ENCODE peak calls at places on chromosomes 6 and 20, in five cellular contexts. One of them, this sample, is unnamed. For H3K27me3, the result is how much of the 10 kb centered on the place peaks cover.

GRCh38 chr20:17673082-17673481 is 9.0 kb downstream of the RRBP1 start:
- DNase-seq in neural progenitor cell: no peak
- DNase-seq in MM.1S: no peak
- DNase-seq in K562: no peak
- DNase-seq in PC-3: no peak
- DNase-seq in this sample: no peak

GRCh38 chr20:11118802-11119380 is 445.1 kb upstream of the JAG1 start:
- DNase-seq in neural progenitor cell: no peak
- DNase-seq in MM.1S: no peak
- DNase-seq in PC-3: peak
- DNase-seq in K562: no peak
- DNase-seq in this sample: no peak

GRCh38 chr6:31652925-31653724 is 664 bp upstream of the BAG6 start:
- DNase-seq in K562: peak
- DNase-seq in PC-3: no peak
- DNase-seq in neural progenitor cell: peak
- DNase-seq in MM.1S: peak
- DNase-seq in this sample: peak

GRCh38 chr20:37238426-37238825 is 23.2 kb downstream of the GHRH start:
- DNase-seq in PC-3: no peak
- DNase-seq in neural progenitor cell: no peak
- DNase-seq in K562: no peak
- DNase-seq in MM.1S: no peak
- DNase-seq in this sample: no peak

GRCh38 chr6:39855356-39855995 is 63.3 kb downstream of the DAAM2 start:
- DNase-seq in PC-3: no peak
- DNase-seq in neural progenitor cell: no peak
- DNase-seq in MM.1S: no peak
- DNase-seq in K562: no peak
- DNase-seq in this sample: peak

GRCh38 chr6:8969747-8970146 is 534.4 kb upstream of the SLC35B3 start:
- DNase-seq in MM.1S: no peak
- DNase-seq in neural progenitor cell: no peak
- DNase-seq in PC-3: no peak
- DNase-seq in K562: no peak
- DNase-seq in this sample: no peak

GRCh38 chr6:109793793-109794192 is 102.7 kb downstream of the FIG4 start:
- DNase-seq in PC-3: peak
- DNase-seq in neural progenitor cell: no peak
- DNase-seq in K562: peak
- DNase-seq in MM.1S: no peak
- DNase-seq in this sample: peak

GRCh38 chr20:21027569-21027968 is 78.6 kb downstream of the LINC00237 start:
- DNase-seq in PC-3: peak
- DNase-seq in neural progenitor cell: peak
- DNase-seq in MM.1S: no peak
- DNase-seq in K562: no peak
- DNase-seq in this sample: no peak

GRCh38 chr6:63371087-63371486 is 51.3 kb upstream of the LGSN start:
- DNase-seq in PC-3: no peak
- DNase-seq in MM.1S: no peak
- DNase-seq in K562: no peak
- DNase-seq in neural progenitor cell: no peak
- DNase-seq in this sample: no peak

GRCh38 chr6:49911252-49911651 is 44.9 kb upstream of the CRISP1 start:
- DNase-seq in K562: no peak
- DNase-seq in PC-3: no peak
- DNase-seq in MM.1S: no peak
- DNase-seq in neural progenitor cell: no peak
- DNase-seq in this sample: no peak

GRCh38 chr6:48069280-48069679 is 41.7 kb downstream of the PTCHD4 start:
- DNase-seq in MM.1S: no peak
- DNase-seq in K562: no peak
- DNase-seq in neural progenitor cell: peak
- DNase-seq in PC-3: no peak
- DNase-seq in this sample: no peak

GRCh38 chr6:38483526-38483925 is 156.2 kb downstream of the BTBD9 start:
- DNase-seq in neural progenitor cell: no peak
- DNase-seq in PC-3: no peak
- DNase-seq in K562: no peak
- DNase-seq in MM.1S: no peak
- DNase-seq in this sample: no peak

GRCh38 chr6:76866091-76866490 is 597.2 kb downstream of the HTR1B start:
- DNase-seq in K562: no peak
- DNase-seq in MM.1S: no peak
- DNase-seq in PC-3: peak
- DNase-seq in neural progenitor cell: no peak
- DNase-seq in this sample: no peak

GRCh38 chr6:154257074-154257473 is 99.5 kb downstream of the IPCEF1 start:
- DNase-seq in MM.1S: no peak
- DNase-seq in PC-3: no peak
- DNase-seq in K562: no peak
- DNase-seq in neural progenitor cell: no peak
- DNase-seq in this sample: no peak

GRCh38 chr20:2164421-2164820 is 62.8 kb downstream of the STK35 start:
- DNase-seq in MM.1S: no peak
- DNase-seq in K562: no peak
- DNase-seq in PC-3: no peak
- DNase-seq in neural progenitor cell: no peak
- DNase-seq in this sample: no peak

GRCh38 chr6:90397929-90398674 is 101.5 kb upstream of the BACH2 start:
- DNase-seq in PC-3: peak
- DNase-seq in neural progenitor cell: no peak
- DNase-seq in K562: no peak
- DNase-seq in MM.1S: peak
- DNase-seq in this sample: peak

GRCh38 chr6:3249821-3250220 is 8.9 kb upstream of the PSMG4 start:
- DNase-seq in PC-3: no peak
- DNase-seq in neural progenitor cell: no peak
- DNase-seq in MM.1S: no peak
- DNase-seq in K562: no peak
- DNase-seq in this sample: no peak

GRCh38 chr6:43737272-43738081 is 32.5 kb upstream of the VEGFA start:
- DNase-seq in MM.1S: no peak
- DNase-seq in K562: no peak
- DNase-seq in PC-3: no peak
- DNase-seq in neural progenitor cell: peak
- DNase-seq in this sample: no peak

GRCh38 chr6:85403331-85404015 is 46.4 kb upstream of the NT5E start:
- DNase-seq in neural progenitor cell: no peak
- DNase-seq in K562: no peak
- DNase-seq in PC-3: peak
- DNase-seq in MM.1S: peak
- DNase-seq in this sample: peak

GRCh38 chr6:63188828-63189227 is 22.4 kb upstream of the FKBP1C start:
- DNase-seq in neural progenitor cell: no peak
- DNase-seq in PC-3: no peak
- DNase-seq in MM.1S: no peak
- DNase-seq in K562: no peak
- DNase-seq in this sample: no peak

GRCh38 chr6:144064831-144065668 is 30.3 kb downstream of the SF3B5 start:
- DNase-seq in PC-3: no peak
- DNase-seq in K562: no peak
- DNase-seq in MM.1S: no peak
- DNase-seq in neural progenitor cell: peak
- DNase-seq in this sample: peak

GRCh38 chr20:43920797-43921196 is 6.1 kb downstream of the TOX2 start:
- DNase-seq in MM.1S: no peak
- DNase-seq in neural progenitor cell: no peak
- DNase-seq in K562: no peak
- DNase-seq in PC-3: peak
- DNase-seq in this sample: no peak

GRCh38 chr6:118963003-118963402 is 28.0 kb upstream of the MCM9 start:
- DNase-seq in PC-3: peak
- DNase-seq in K562: no peak
- DNase-seq in neural progenitor cell: no peak
- DNase-seq in MM.1S: peak
- DNase-seq in this sample: peak

GRCh38 chr20:62179162-62179504 is 3.7 kb upstream of the MTG2 start:
- DNase-seq in K562: no peak
- DNase-seq in MM.1S: no peak
- DNase-seq in neural progenitor cell: no peak
- DNase-seq in PC-3: no peak
- DNase-seq in this sample: no peak

GRCh38 chr20:57907131-57908083 is 197.6 kb upstream of the PMEPA1 start:
- DNase-seq in MM.1S: no peak
- DNase-seq in K562: peak
- DNase-seq in neural progenitor cell: no peak
- DNase-seq in PC-3: no peak
- DNase-seq in this sample: peak

GRCh38 chr6:30600576-30600975 is 16.5 kb downstream of the PPP1R10 start:
- DNase-seq in MM.1S: no peak
- DNase-seq in K562: peak
- DNase-seq in PC-3: no peak
- DNase-seq in neural progenitor cell: no peak
- DNase-seq in this sample: no peak

GRCh38 chr20:21609221-21609620 is 95.4 kb upstream of the NKX2-2 start:
- DNase-seq in PC-3: peak
- DNase-seq in MM.1S: no peak
- DNase-seq in neural progenitor cell: no peak
- DNase-seq in K562: no peak
- DNase-seq in this sample: no peak

GRCh38 chr20:53660947-53661381 is 67.3 kb upstream of the ZNF217 start:
- DNase-seq in PC-3: no peak
- DNase-seq in K562: no peak
- DNase-seq in neural progenitor cell: no peak
- DNase-seq in MM.1S: peak
- DNase-seq in this sample: no peak

GRCh38 chr6:31870385-31870921 is 7.8 kb upstream of the NEU1 start:
- DNase-seq in neural progenitor cell: no peak
- DNase-seq in K562: peak
- DNase-seq in MM.1S: no peak
- DNase-seq in PC-3: no peak
- DNase-seq in this sample: no peak

GRCh38 chr6:119978274-119978889 is 628.8 kb upstream of the MAN1A1 start:
- DNase-seq in neural progenitor cell: peak
- DNase-seq in PC-3: peak
- DNase-seq in MM.1S: peak
- DNase-seq in K562: no peak
- DNase-seq in this sample: peak

DNA sequence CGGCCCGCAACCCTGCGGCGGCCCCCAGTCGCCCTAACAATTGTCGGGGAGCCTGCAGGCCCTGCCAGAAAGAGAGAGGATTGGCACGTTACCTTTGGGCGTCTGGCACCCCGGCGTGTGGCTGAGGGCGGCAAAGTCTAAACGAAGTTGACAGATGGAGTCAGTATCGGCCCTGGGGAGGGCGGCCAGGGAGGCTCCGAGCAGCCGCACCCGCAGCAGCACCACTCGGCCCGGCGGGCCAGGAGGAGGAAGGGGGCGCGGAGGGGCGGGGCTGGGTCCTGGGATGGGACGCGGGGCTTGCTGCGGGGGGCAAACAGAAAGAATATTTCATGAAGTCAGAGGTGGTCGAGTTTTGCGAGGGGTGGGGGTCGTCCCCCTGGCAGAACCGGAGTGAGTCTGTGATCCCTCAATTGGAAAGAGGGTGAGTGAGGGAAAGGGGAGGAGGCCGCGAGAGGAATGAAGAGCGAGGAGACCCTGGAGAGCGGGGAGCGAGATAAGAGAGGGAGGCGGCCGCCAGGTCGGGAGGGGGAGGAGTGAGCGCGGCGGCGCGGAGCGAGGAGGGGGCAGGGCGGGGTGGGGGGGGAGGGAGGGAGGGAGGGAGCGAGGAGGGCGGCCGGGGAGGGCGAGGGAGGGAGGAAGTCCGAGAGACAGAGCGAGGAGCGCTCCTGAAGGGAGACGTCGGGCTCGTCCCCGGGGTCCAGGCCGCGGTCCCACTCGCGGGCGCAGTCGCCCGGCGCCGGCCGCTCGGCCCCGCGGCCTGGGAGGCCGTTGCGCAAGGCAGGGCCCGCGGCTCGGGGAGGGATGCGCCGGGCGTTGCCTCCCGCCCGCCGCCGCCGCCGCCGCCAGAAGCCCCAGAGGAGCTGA is at the start of gene FOXF2:
- DNase-seq in MM.1S: no peak
- DNase-seq in PC-3: no peak
- DNase-seq in K562: peak
- DNase-seq in neural progenitor cell: peak
- DNase-seq in this sample: no peak
- TF ChIP-seq EZH2 in MM.1S: no peak
- TF ChIP-seq EZH2 in PC-3: peak
- TF ChIP-seq EZH2 in K562: no peak
- TF ChIP-seq EZH2 in neural progenitor cell: peak
- TF ChIP-seq EZH2 in this sample: no peak

GRCh38 chr20:63470410-63470809 is 2.0 kb downstream of the KCNQ2 start:
- DNase-seq in K562: no peak
- DNase-seq in neural progenitor cell: no peak
- DNase-seq in PC-3: no peak
- DNase-seq in MM.1S: no peak
- DNase-seq in this sample: no peak
- H3K27me3 ChIP-seq in K562: half or more
- H3K27me3 ChIP-seq in neural progenitor cell: under half
- H3K27me3 ChIP-seq in PC-3: half or more
- H3K27me3 ChIP-seq in MM.1S: half or more
- H3K27me3 ChIP-seq in this sample: under half

GRCh38 chr20:4443016-4443415 is 278.7 kb upstream of the PRND start:
- DNase-seq in MM.1S: no peak
- DNase-seq in neural progenitor cell: no peak
- DNase-seq in K562: no peak
- DNase-seq in PC-3: peak
- DNase-seq in this sample: no peak

GRCh38 chr20:4444404-4444803 is 277.3 kb upstream of the PRND start:
- DNase-seq in PC-3: peak
- DNase-seq in K562: no peak
- DNase-seq in neural progenitor cell: no peak
- DNase-seq in MM.1S: no peak
- DNase-seq in this sample: no peak

GRCh38 chr20:4439461-4439860 is 282.2 kb upstream of the PRND start:
- DNase-seq in neural progenitor cell: no peak
- DNase-seq in MM.1S: no peak
- DNase-seq in K562: no peak
- DNase-seq in PC-3: no peak
- DNase-seq in this sample: peak

GRCh38 chr20:4441191-4441590 is 280.5 kb upstream of the PRND start:
- DNase-seq in neural progenitor cell: no peak
- DNase-seq in PC-3: no peak
- DNase-seq in MM.1S: no peak
- DNase-seq in K562: no peak
- DNase-seq in this sample: no peak

DNA sequence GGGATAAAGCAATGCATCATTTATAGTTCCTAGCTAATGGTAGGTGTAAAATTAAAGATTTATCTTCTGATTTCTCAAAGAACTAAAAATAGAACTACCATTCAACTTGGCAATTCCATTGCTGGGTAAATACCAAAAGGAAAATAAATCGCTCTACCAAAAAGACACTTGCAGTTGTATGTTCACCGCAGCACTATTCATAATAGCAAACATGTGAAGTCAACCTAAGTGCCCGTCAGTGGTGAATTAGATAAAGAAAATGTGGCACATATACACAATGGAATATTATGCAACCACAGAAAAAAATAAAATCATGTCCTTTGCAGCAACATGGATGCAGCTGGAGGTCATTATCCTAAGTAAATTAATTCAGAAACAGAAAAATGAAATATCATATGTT is 279.8 kb upstream of the PRND start:
- DNase-seq in K562: no peak
- DNase-seq in PC-3: no peak
- DNase-seq in neural progenitor cell: no peak
- DNase-seq in MM.1S: no peak
- DNase-seq in this sample: no peak
- H2AFZ ChIP-seq in K562: no peak
- H2AFZ ChIP-seq in PC-3: no peak
- H2AFZ ChIP-seq in neural progenitor cell: no peak
- H2AFZ ChIP-seq in MM.1S: no peak
- H2AFZ ChIP-seq in this sample: no peak

GRCh38 chr6:145289573-145289972 is 445.7 kb downstream of the EPM2A start:
- DNase-seq in K562: no peak
- DNase-seq in MM.1S: no peak
- DNase-seq in neural progenitor cell: no peak
- DNase-seq in PC-3: no peak
- DNase-seq in this sample: no peak
- TF ChIP-seq EZH2 in K562: no peak
- TF ChIP-seq EZH2 in MM.1S: no peak
- TF ChIP-seq EZH2 in neural progenitor cell: no peak
- TF ChIP-seq EZH2 in PC-3: no peak
- TF ChIP-seq EZH2 in this sample: no peak

This sample was measured in fibroblast of lung.